ENCODE peak calls at places on chromosomes 6 and 20, in five cellular contexts. G is globus pallidus, Q is ovary, Z is M059J, F is NT2/D1. T is an unnamed sample.

GRCh38 chr6:30490031-30490876 is 945 bp downstream of the HLA-E start:
- DNase-seq in Q (peak; percentile 79), F (no peak), G (no peak), Z (peak; percentile 50), T (no peak)

GRCh38 chr20:4508773-4509172 is 212.9 kb upstream of the PRND start:
- DNase-seq in G (no peak), Q (no peak), Z (peak; percentile 85), F (peak; percentile 76), T (peak; percentile 20)

GRCh38 chr6:115914098-115914497 is 146.6 kb downstream of the FRK start:
- DNase-seq in G (no peak), F (no peak), Z (no peak), Q (no peak), T (no peak)

GRCh38 chr6:40956871-40957270 is 82.2 kb downstream of the UNC5CL start:
- DNase-seq in Z (peak; percentile 70), Q (no peak), G (no peak), F (no peak), T (no peak)

GRCh38 chr20:61905781-61906523 is 159.7 kb downstream of the TAF4 start:
- DNase-seq in F (no peak), Z (no peak), Q (no peak), G (no peak), T (no peak)

GRCh38 chr20:5642155-5642981 is 107.8 kb upstream of the SHLD1 start:
- DNase-seq in G (peak; percentile 48), Z (peak; percentile 86), Q (no peak), F (no peak), T (no peak)

GRCh38 chr20:56626367-56627121 is 2.6 kb upstream of the TFAP2C start:
- DNase-seq in Z (no peak), G (no peak), F (peak; percentile 82), Q (no peak), T (no peak)

GRCh38 chr6:151962246-151962846 is 154.9 kb downstream of the ESR1 start:
- DNase-seq in G (no peak), Q (no peak), Z (peak; percentile 88), F (no peak), T (no peak)